ENCODE peak calls at places on chromosome 6, in four cellular contexts. W, U, L and D are unnamed samples.

GRCh38 chr6:113405326-113406050 is 451.7 kb upstream of the MARCKS start:
- DNase-seq in W (no peak), L (no peak), U (no peak), D (no peak)

GRCh38 chr6:144053601-144054000 is 41.8 kb downstream of the SF3B5 start:
- DNase-seq in W (no peak), U (no peak), L (no peak), D (no peak)

GRCh38 chr6:17725083-17725482 is 18.4 kb upstream of the NUP153 start:
- DNase-seq in W (no peak), L (peak; percentile 49), U (no peak), D (no peak)

GRCh38 chr6:92329416-92329815 is 1089.9 kb downstream of the EPHA7 start:
- DNase-seq in W (no peak), U (no peak), L (no peak), D (no peak)

GRCh38 chr6:22906091-22906549 is 336.8 kb downstream of the HDGFL1 start:
- DNase-seq in W (no peak), L (peak; percentile 61), U (no peak), D (no peak)

GRCh38 chr6:37483917-37484785 is 15.5 kb downstream of the CCDC167 start:
- DNase-seq in W (peak; percentile 67), L (peak; percentile 42), U (peak; percentile 81), D (peak; percentile 82)

GRCh38 chr6:126804255-126805064 is 314.0 kb upstream of the RSPO3 start:
- DNase-seq in W (no peak), L (peak; percentile 77), U (no peak), D (no peak)

GRCh38 chr6:11685411-11686093 is 93.1 kb downstream of the ADTRP start:
- DNase-seq in W (no peak), U (no peak), L (peak; percentile 41), D (no peak)

GRCh38 chr6:159790947-159791598 is 806 bp downstream of the MRPL18 start:
- DNase-seq in W (no peak), U (no peak), L (no peak), D (no peak)

GRCh38 chr6:28354688-28355554 is 5.2 kb downstream of the ZKSCAN3 start:
- DNase-seq in W (no peak), U (no peak), L (no peak), D (no peak)

GRCh38 chr6:82022614-82023102 is 224.9 kb downstream of the IBTK start:
- DNase-seq in U (no peak), W (no peak), L (peak; percentile 76), D (no peak)

GRCh38 chr6:169420912-169421543 is 167.4 kb upstream of the THBS2 start:
- DNase-seq in U (no peak), L (no peak), W (no peak), D (no peak)

GRCh38 chr6:105400501-105400900 is 2.4 kb downstream of the PREP start:
- DNase-seq in W (no peak), L (no peak), U (no peak), D (no peak)

GRCh38 chr6:40936810-40937209 is 102.2 kb downstream of the UNC5CL start:
- DNase-seq in W (no peak), L (peak; percentile 22), U (no peak), D (no peak)

GRCh38 chr6:45681860-45682488 is 304.2 kb upstream of the SUPT3H start:
- DNase-seq in U (peak; percentile 60), L (peak; percentile 66), W (no peak), D (no peak)

GRCh38 chr6:166032366-166033171 is 135.1 kb downstream of the TBXT start:
- DNase-seq in W (no peak), L (peak; percentile 67), U (no peak), D (no peak)

GRCh38 chr6:167507376-167507961 is 182.6 kb downstream of the TTLL2 start:
- DNase-seq in L (no peak), U (no peak), W (no peak), D (no peak)

GRCh38 chr6:7745942-7746341 is 20.0 kb downstream of the BMP6 start:
- DNase-seq in W (no peak), L (no peak), U (no peak), D (no peak)

GRCh38 chr6:17478223-17478907 is 85.0 kb downstream of the CAP2 start:
- DNase-seq in W (no peak), L (no peak), U (no peak), D (no peak)

GRCh38 chr6:121607716-121608115 is 172.3 kb downstream of the GJA1 start:
- DNase-seq in U (no peak), L (no peak), W (no peak), D (no peak)